ENCODE peak calls at places on chromosomes 2 and 18, in five cellular contexts. One of them, this sample, is unnamed.
A peak's percentile ranks its signal among the peaks of the same experiment; 100 is the strongest.

GRCh38 chr2:35915261-35915660 is 440.3 kb upstream of the CRIM1 start:
- DNase-seq in adrenal gland: no peak
- DNase-seq in ascending aorta: no peak
- DNase-seq in A673: no peak
- DNase-seq in colonic mucosa: no peak
- DNase-seq in this sample: no peak

GRCh38 chr2:155708052-155708451 is 624.5 kb downstream of the NR4A2 start:
- DNase-seq in adrenal gland: no peak
- DNase-seq in A673: no peak
- DNase-seq in colonic mucosa: no peak
- DNase-seq in ascending aorta: no peak
- DNase-seq in this sample: no peak

GRCh38 chr2:163453920-163454319 is 281.9 kb downstream of the FIGN start:
- DNase-seq in A673: no peak
- DNase-seq in colonic mucosa: no peak
- DNase-seq in ascending aorta: no peak
- DNase-seq in adrenal gland: no peak
- DNase-seq in this sample: no peak

GRCh38 chr2:102558463-102558862 is 60.9 kb upstream of the SLC9A2 start:
- DNase-seq in colonic mucosa: no peak
- DNase-seq in A673: no peak
- DNase-seq in ascending aorta: no peak
- DNase-seq in adrenal gland: no peak
- DNase-seq in this sample: no peak

GRCh38 chr2:63853527-63854310 is 12.0 kb downstream of the UGP2 start:
- DNase-seq in adrenal gland: no peak
- DNase-seq in A673: no peak
- DNase-seq in colonic mucosa: peak; percentile 47
- DNase-seq in ascending aorta: no peak
- DNase-seq in this sample: no peak

GRCh38 chr18:7172611-7173010 is 55.0 kb upstream of the LAMA1 start:
- DNase-seq in adrenal gland: no peak
- DNase-seq in ascending aorta: no peak
- DNase-seq in A673: no peak
- DNase-seq in colonic mucosa: no peak
- DNase-seq in this sample: no peak

GRCh38 chr2:196166876-196167275 is 4.5 kb downstream of the STK17B start:
- DNase-seq in adrenal gland: no peak
- DNase-seq in ascending aorta: no peak
- DNase-seq in A673: no peak
- DNase-seq in colonic mucosa: no peak
- DNase-seq in this sample: no peak

GRCh38 chr18:48949606-48950535 is 894 bp downstream of the SMAD7 start:
- DNase-seq in colonic mucosa: peak; percentile 61
- DNase-seq in adrenal gland: no peak
- DNase-seq in ascending aorta: no peak
- DNase-seq in A673: peak; percentile 68
- DNase-seq in this sample: no peak

GRCh38 chr2:2018713-2019410 is 274.5 kb upstream of the PXDN start:
- DNase-seq in adrenal gland: no peak
- DNase-seq in ascending aorta: no peak
- DNase-seq in A673: no peak
- DNase-seq in colonic mucosa: peak; percentile 4
- DNase-seq in this sample: no peak

GRCh38 chr2:236629961-236630872 is 60.6 kb downstream of the ACKR3 start:
- DNase-seq in A673: no peak
- DNase-seq in colonic mucosa: no peak
- DNase-seq in ascending aorta: no peak
- DNase-seq in adrenal gland: no peak
- DNase-seq in this sample: no peak

GRCh38 chr2:84904717-84905174 is 710 bp upstream of the TMSB10 start:
- DNase-seq in ascending aorta: peak; percentile 69
- DNase-seq in colonic mucosa: peak; percentile 88
- DNase-seq in A673: peak; percentile 67
- DNase-seq in adrenal gland: peak; percentile 65
- DNase-seq in this sample: peak; percentile 96

GRCh38 chr2:44859337-44859736 is 82.2 kb upstream of the SIX3 start:
- DNase-seq in A673: no peak
- DNase-seq in ascending aorta: no peak
- DNase-seq in adrenal gland: no peak
- DNase-seq in colonic mucosa: no peak
- DNase-seq in this sample: peak; percentile 34

GRCh38 chr18:37491526-37491925 is 74.1 kb downstream of the CELF4 start:
- DNase-seq in adrenal gland: no peak
- DNase-seq in A673: no peak
- DNase-seq in colonic mucosa: no peak
- DNase-seq in ascending aorta: no peak
- DNase-seq in this sample: no peak

GRCh38 chr2:38932586-38932985 is 42.9 kb downstream of the ARHGEF33 start:
- DNase-seq in A673: no peak
- DNase-seq in adrenal gland: no peak
- DNase-seq in ascending aorta: no peak
- DNase-seq in colonic mucosa: no peak
- DNase-seq in this sample: no peak

GRCh38 chr2:72576459-72576858 is 249.4 kb downstream of the EXOC6B start:
- DNase-seq in ascending aorta: no peak
- DNase-seq in adrenal gland: no peak
- DNase-seq in A673: peak; percentile 75
- DNase-seq in colonic mucosa: no peak
- DNase-seq in this sample: no peak

GRCh38 chr2:181203412-181203811 is 223.0 kb downstream of the UBE2E3 start:
- DNase-seq in adrenal gland: no peak
- DNase-seq in ascending aorta: no peak
- DNase-seq in colonic mucosa: no peak
- DNase-seq in A673: peak; percentile 56
- DNase-seq in this sample: no peak

GRCh38 chr2:50582164-50582563 is 449.8 kb downstream of the NRXN1 start:
- DNase-seq in ascending aorta: no peak
- DNase-seq in adrenal gland: no peak
- DNase-seq in colonic mucosa: no peak
- DNase-seq in A673: no peak
- DNase-seq in this sample: no peak

GRCh38 chr18:682833-683232 is 25.4 kb downstream of the TYMS start:
- DNase-seq in adrenal gland: no peak
- DNase-seq in colonic mucosa: no peak
- DNase-seq in A673: no peak
- DNase-seq in ascending aorta: no peak
- DNase-seq in this sample: no peak

GRCh38 chr2:25570161-25570840 is 103.1 kb downstream of the DTNB start:
- DNase-seq in adrenal gland: no peak
- DNase-seq in colonic mucosa: no peak
- DNase-seq in A673: no peak
- DNase-seq in ascending aorta: no peak
- DNase-seq in this sample: no peak

GRCh38 chr2:233974530-233975071 is 57.4 kb downstream of the TRPM8 start:
- DNase-seq in colonic mucosa: no peak
- DNase-seq in A673: peak; percentile 76
- DNase-seq in adrenal gland: peak; percentile 99
- DNase-seq in ascending aorta: no peak
- DNase-seq in this sample: no peak

GRCh38 chr18:59994357-59994756 is 94.6 kb downstream of the PMAIP1 start:
- DNase-seq in colonic mucosa: no peak
- DNase-seq in ascending aorta: no peak
- DNase-seq in A673: peak; percentile 15
- DNase-seq in adrenal gland: no peak
- DNase-seq in this sample: no peak

GRCh38 chr2:36512705-36513104 is 85.3 kb downstream of the FEZ2 start:
- DNase-seq in A673: no peak
- DNase-seq in ascending aorta: no peak
- DNase-seq in adrenal gland: no peak
- DNase-seq in colonic mucosa: no peak
- DNase-seq in this sample: no peak

GRCh38 chr2:194346189-194346588 is 1310.8 kb upstream of the SLC39A10 start:
- DNase-seq in colonic mucosa: no peak
- DNase-seq in ascending aorta: no peak
- DNase-seq in adrenal gland: no peak
- DNase-seq in A673: peak; percentile 30
- DNase-seq in this sample: no peak

GRCh38 chr2:211216221-211216620 is 659.8 kb downstream of the CPS1 start:
- DNase-seq in adrenal gland: no peak
- DNase-seq in ascending aorta: no peak
- DNase-seq in A673: peak; percentile 50
- DNase-seq in colonic mucosa: no peak
- DNase-seq in this sample: no peak
- TF ChIP-seq CTCF in adrenal gland: no peak
- TF ChIP-seq CTCF in ascending aorta: no peak
- TF ChIP-seq CTCF in A673: peak; percentile 46
- TF ChIP-seq CTCF in colonic mucosa: no peak
- TF ChIP-seq CTCF in this sample: no peak

GRCh38 chr2:218995561-218995960 is 2.3 kb upstream of the CRYBA2 start:
- DNase-seq in ascending aorta: no peak
- DNase-seq in adrenal gland: no peak
- DNase-seq in A673: no peak
- DNase-seq in colonic mucosa: no peak
- DNase-seq in this sample: no peak

GRCh38 chr2:218992196-218992595 is 1.0 kb downstream of the CRYBA2 start:
- DNase-seq in adrenal gland: no peak
- DNase-seq in ascending aorta: no peak
- DNase-seq in A673: no peak
- DNase-seq in colonic mucosa: no peak
- DNase-seq in this sample: no peak

GRCh38 chr2:218991674-218992168 is 1.5 kb downstream of the CRYBA2 start:
- DNase-seq in A673: no peak
- DNase-seq in adrenal gland: no peak
- DNase-seq in ascending aorta: no peak
- DNase-seq in colonic mucosa: no peak
- DNase-seq in this sample: no peak

GRCh38 chr2:218992703-218993344 is 398 bp downstream of the CRYBA2 start:
- DNase-seq in adrenal gland: no peak
- DNase-seq in ascending aorta: no peak
- DNase-seq in A673: no peak
- DNase-seq in colonic mucosa: no peak
- DNase-seq in this sample: no peak

GRCh38 chr2:218993345-218994315 is at the start of gene CRYBA2:
- DNase-seq in ascending aorta: no peak
- DNase-seq in colonic mucosa: no peak
- DNase-seq in A673: peak; percentile 50
- DNase-seq in adrenal gland: no peak
- DNase-seq in this sample: no peak
- H3K27me3 ChIP-seq in ascending aorta: peaks cover 56% of the 10 kb centered on the region
- H3K27me3 ChIP-seq in colonic mucosa: peaks cover 72% of the 10 kb centered on the region
- H3K27me3 ChIP-seq in A673: peaks cover 52% of the 10 kb centered on the region
- H3K27me3 ChIP-seq in adrenal gland: peaks cover 62% of the 10 kb centered on the region
- H3K27me3 ChIP-seq in this sample: peaks cover 100% of the 10 kb centered on the region

DNA sequence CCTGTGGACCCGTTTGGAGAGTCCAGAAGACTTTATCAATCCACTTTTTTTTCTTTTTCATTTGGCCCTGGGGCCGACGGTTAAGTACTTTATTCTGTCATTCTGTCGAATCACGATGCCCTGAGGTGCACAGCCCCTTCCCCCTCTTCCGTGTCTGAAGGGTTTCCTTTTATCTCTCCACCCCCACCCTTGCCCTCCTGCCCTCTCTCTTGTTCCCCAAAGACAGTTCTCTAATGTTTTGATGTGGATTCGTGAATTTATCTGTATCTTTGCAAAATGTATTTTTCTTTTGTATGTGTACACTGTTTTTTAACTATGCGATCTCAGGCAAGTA is 1.7 kb upstream of the CASP8 start:
- DNase-seq in ascending aorta: no peak
- DNase-seq in adrenal gland: no peak
- DNase-seq in A673: peak; percentile 59
- DNase-seq in colonic mucosa: no peak
- DNase-seq in this sample: no peak
- TF ChIP-seq CTCF in ascending aorta: no peak
- TF ChIP-seq CTCF in adrenal gland: no peak
- TF ChIP-seq CTCF in A673: no peak
- TF ChIP-seq CTCF in colonic mucosa: no peak
- TF ChIP-seq CTCF in this sample: peak; percentile 29

GRCh38 chr2:120485096-120485495 is 139.2 kb downstream of the INHBB start:
- DNase-seq in adrenal gland: no peak
- DNase-seq in colonic mucosa: no peak
- DNase-seq in ascending aorta: no peak
- DNase-seq in A673: no peak
- DNase-seq in this sample: no peak
- H3K27me3 ChIP-seq in adrenal gland: no peaks in the 10 kb centered on the region
- H3K27me3 ChIP-seq in colonic mucosa: no peaks in the 10 kb centered on the region
- H3K27me3 ChIP-seq in ascending aorta: no peaks in the 10 kb centered on the region
- H3K27me3 ChIP-seq in A673: no peaks in the 10 kb centered on the region
- H3K27me3 ChIP-seq in this sample: no peaks in the 10 kb centered on the region

This sample was measured in esophagus muscularis mucosa.